ENCODE peak calls at places on chromosomes 2 and 18, in ten cellular contexts. D is GM19239; M is activated T-helper 9 cell treated with anti-CD3 and anti-CD28 coated beads, Interleukin-2, amount 50 U/mL, for 16 hours; C is fibroblast of villous mesenchyme; Z is HTR-8/SVneo; I is ureter; G is anterior cingulate cortex; U is MM.1S; L is AG04450; O is mesendoderm. W is an unnamed sample.

GRCh38 chr2:234091883-234092282 is 41.4 kb downstream of the SPP2 start:
- DNase-seq in D (no peak), M (no peak), C (no peak), Z (no peak), I (no peak), G (no peak), U (no peak), L (no peak), O (peak), W (no peak)

GRCh38 chr2:240229005-240229404 is 88.5 kb upstream of the OTOS start:
- DNase-seq in D (no peak), M (no peak), C (no peak), Z (no peak), I (no peak), G (no peak), U (no peak), L (no peak), O (no peak), W (no peak)

GRCh38 chr2:128623776-128624424 is 305.2 kb upstream of the HS6ST1 start:
- DNase-seq in D (peak), M (no peak), C (peak), Z (peak), I (no peak), G (no peak), U (peak), L (peak), O (no peak), W (peak)

GRCh38 chr18:31217038-31217437 is 54.4 kb upstream of the DSC1 start:
- DNase-seq in D (no peak), M (no peak), C (no peak), Z (no peak), I (peak), G (no peak), U (no peak), L (no peak), O (peak), W (no peak)

GRCh38 chr2:5392658-5393057 is 299.5 kb upstream of the SOX11 start:
- DNase-seq in D (no peak), M (no peak), C (no peak), Z (no peak), I (no peak), G (no peak), U (no peak), L (no peak), O (peak), W (no peak)

GRCh38 chr2:121648206-121648605 is 1.1 kb downstream of the CLASP1 start:
- DNase-seq in D (no peak), M (no peak), C (peak), Z (no peak), I (no peak), G (no peak), U (peak), L (no peak), O (no peak), W (no peak)

GRCh38 chr18:46167971-46168370 is 63.8 kb downstream of the HAUS1 start:
- DNase-seq in D (peak), M (no peak), C (no peak), Z (no peak), I (peak), G (no peak), U (peak), L (no peak), O (no peak), W (peak)

GRCh38 chr2:188870289-188870688 is 103.9 kb upstream of the COL3A1 start:
- DNase-seq in D (no peak), M (no peak), C (peak), Z (no peak), I (no peak), G (no peak), U (no peak), L (peak), O (no peak), W (no peak)

GRCh38 chr2:14677039-14677438 is 44.5 kb downstream of the LRATD1 start:
- DNase-seq in D (no peak), M (no peak), C (no peak), Z (no peak), I (no peak), G (no peak), U (peak), L (no peak), O (peak), W (no peak)

GRCh38 chr2:241863021-241863954 is 4.6 kb upstream of the PDCD1 start:
- DNase-seq in D (no peak), M (peak), C (peak), Z (no peak), I (no peak), G (no peak), U (no peak), L (no peak), O (no peak), W (no peak)

GRCh38 chr2:58702302-58702696 is 461.2 kb upstream of the FANCL start:
- DNase-seq in D (no peak), M (no peak), C (no peak), Z (no peak), I (no peak), G (no peak), U (no peak), L (no peak), O (peak), W (no peak)

GRCh38 chr2:10818986-10819385 is 6.4 kb upstream of the PDIA6 start:
- DNase-seq in D (no peak), M (no peak), C (no peak), Z (no peak), I (no peak), G (no peak), U (no peak), L (no peak), O (no peak), W (no peak)

GRCh38 chr2:208406474-208407451 is at the start of gene PTH2R:
- DNase-seq in D (no peak), M (no peak), C (no peak), Z (no peak), I (no peak), G (no peak), U (no peak), L (no peak), O (peak), W (no peak)

GRCh38 chr2:24342110-24342910 is 18.0 kb downstream of the ITSN2 start:
- DNase-seq in D (no peak), M (no peak), C (peak), Z (no peak), I (no peak), G (no peak), U (no peak), L (no peak), O (no peak), W (no peak)

GRCh38 chr18:35983818-35984217 is 11.3 kb downstream of the RMP24 start:
- DNase-seq in D (no peak), M (no peak), C (no peak), Z (no peak), I (no peak), G (no peak), U (no peak), L (peak), O (no peak), W (no peak)

GRCh38 chr2:122138561-122138960 is 383.1 kb downstream of the TSN start:
- DNase-seq in D (no peak), M (no peak), C (no peak), Z (no peak), I (no peak), G (no peak), U (no peak), L (no peak), O (no peak), W (no peak)

GRCh38 chr2:86368181-86368824 is 30.9 kb upstream of the REEP1 start:
- DNase-seq in D (peak), M (peak), C (peak), Z (peak), I (no peak), G (no peak), U (peak), L (no peak), O (peak), W (peak)

GRCh38 chr2:209125291-209125690 is 298.6 kb upstream of the MAP2 start:
- DNase-seq in D (no peak), M (no peak), C (no peak), Z (no peak), I (no peak), G (no peak), U (no peak), L (no peak), O (peak), W (no peak)

GRCh38 chr2:16091576-16092282 is 151.4 kb downstream of the MYCN start:
- DNase-seq in D (no peak), M (no peak), C (no peak), Z (no peak), I (no peak), G (no peak), U (no peak), L (no peak), O (no peak), W (no peak)

GRCh38 chr2:240836781-240837467 is 16.9 kb upstream of the KIF1A start:
- DNase-seq in D (no peak), M (no peak), C (peak), Z (no peak), I (no peak), G (peak), U (no peak), L (peak), O (no peak), W (no peak)

GRCh38 chr18:23810396-23810795 is 121.1 kb downstream of the LAMA3 start:
- DNase-seq in D (no peak), M (no peak), C (no peak), Z (no peak), I (no peak), G (no peak), U (no peak), L (no peak), O (no peak), W (peak)

GRCh38 chr18:64618390-64618789 is 469.5 kb upstream of the LINC00305 start:
- DNase-seq in D (no peak), M (no peak), C (no peak), Z (no peak), I (no peak), G (no peak), U (no peak), L (no peak), O (no peak), W (no peak)

GRCh38 chr2:146561996-146562395 is 1282.8 kb upstream of the ACVR2A start:
- DNase-seq in D (no peak), M (no peak), C (no peak), Z (no peak), I (no peak), G (no peak), U (no peak), L (no peak), O (no peak), W (no peak)

GRCh38 chr2:150339951-150340350 is 147.5 kb downstream of the RND3 start:
- DNase-seq in D (no peak), M (no peak), C (peak), Z (no peak), I (no peak), G (no peak), U (no peak), L (no peak), O (no peak), W (no peak)

GRCh38 chr2:68936462-68936861 is 16.2 kb downstream of the GKN2 start:
- DNase-seq in D (no peak), M (no peak), C (peak), Z (peak), I (no peak), G (no peak), U (no peak), L (no peak), O (no peak), W (no peak)

GRCh38 chr2:99707592-99707991 is 217.8 kb upstream of the REV1 start:
- DNase-seq in D (no peak), M (no peak), C (peak), Z (no peak), I (no peak), G (no peak), U (no peak), L (peak), O (peak), W (no peak)